ENCODE peak calls at places on chromosome 12, in five cellular contexts. One of them, this sample, is unnamed.

GRCh38 chr12:123696209-123696608 is 15.9 kb upstream of the ATP6V0A2 start:
- DNase-seq in cardiac muscle cell: no peak
- DNase-seq in lower leg skin: no peak
- DNase-seq in IMR-90: no peak
- DNase-seq in uterus: no peak
- DNase-seq in this sample: no peak

GRCh38 chr12:2776129-2776806 is 18.5 kb upstream of the FKBP4 start:
- DNase-seq in lower leg skin: no peak
- DNase-seq in cardiac muscle cell: no peak
- DNase-seq in uterus: no peak
- DNase-seq in IMR-90: no peak
- DNase-seq in this sample: no peak

GRCh38 chr12:79174656-79175055 is 310.1 kb downstream of the SYT1 start:
- DNase-seq in lower leg skin: no peak
- DNase-seq in cardiac muscle cell: peak
- DNase-seq in uterus: no peak
- DNase-seq in IMR-90: peak
- DNase-seq in this sample: no peak

GRCh38 chr12:113049976-113050742 is 6.4 kb upstream of the DTX1 start:
- DNase-seq in lower leg skin: no peak
- DNase-seq in cardiac muscle cell: peak
- DNase-seq in uterus: no peak
- DNase-seq in IMR-90: no peak
- DNase-seq in this sample: peak

GRCh38 chr12:75750950-75751349 is 239.5 kb upstream of the KRR1 start:
- DNase-seq in uterus: no peak
- DNase-seq in IMR-90: peak
- DNase-seq in lower leg skin: no peak
- DNase-seq in cardiac muscle cell: no peak
- DNase-seq in this sample: no peak

GRCh38 chr12:127654383-127654985 is 612.5 kb upstream of the TMEM132C start:
- DNase-seq in lower leg skin: no peak
- DNase-seq in cardiac muscle cell: no peak
- DNase-seq in uterus: no peak
- DNase-seq in IMR-90: no peak
- DNase-seq in this sample: peak

GRCh38 chr12:75820848-75821578 is 210.6 kb downstream of the PHLDA1 start:
- DNase-seq in lower leg skin: peak
- DNase-seq in uterus: peak
- DNase-seq in cardiac muscle cell: no peak
- DNase-seq in IMR-90: peak
- DNase-seq in this sample: no peak

GRCh38 chr12:44021471-44021971 is 185.6 kb downstream of the TMEM117 start:
- DNase-seq in cardiac muscle cell: no peak
- DNase-seq in IMR-90: no peak
- DNase-seq in uterus: no peak
- DNase-seq in lower leg skin: no peak
- DNase-seq in this sample: no peak

GRCh38 chr12:52634266-52635056 is 16.1 kb upstream of the KRT73 start:
- DNase-seq in IMR-90: no peak
- DNase-seq in uterus: no peak
- DNase-seq in lower leg skin: no peak
- DNase-seq in cardiac muscle cell: no peak
- DNase-seq in this sample: peak

GRCh38 chr12:40945772-40946171 is 242.3 kb upstream of the PDZRN4 start:
- DNase-seq in lower leg skin: no peak
- DNase-seq in uterus: no peak
- DNase-seq in cardiac muscle cell: no peak
- DNase-seq in IMR-90: no peak
- DNase-seq in this sample: no peak

GRCh38 chr12:51705450-51705849 is 114.4 kb downstream of the SCN8A start:
- DNase-seq in IMR-90: peak
- DNase-seq in uterus: no peak
- DNase-seq in cardiac muscle cell: no peak
- DNase-seq in lower leg skin: no peak
- DNase-seq in this sample: no peak

GRCh38 chr12:10170199-10170598 is 1.7 kb downstream of the OLR1 start:
- DNase-seq in cardiac muscle cell: no peak
- DNase-seq in lower leg skin: no peak
- DNase-seq in uterus: no peak
- DNase-seq in IMR-90: no peak
- DNase-seq in this sample: no peak

GRCh38 chr12:19373569-19373968 is 65.7 kb upstream of the AEBP2 start:
- DNase-seq in lower leg skin: no peak
- DNase-seq in uterus: no peak
- DNase-seq in cardiac muscle cell: no peak
- DNase-seq in IMR-90: peak
- DNase-seq in this sample: no peak

GRCh38 chr12:6775185-6775770 is 3.0 kb downstream of the LAG3 start:
- DNase-seq in lower leg skin: no peak
- DNase-seq in cardiac muscle cell: no peak
- DNase-seq in IMR-90: no peak
- DNase-seq in uterus: no peak
- DNase-seq in this sample: no peak

GRCh38 chr12:9793774-9794395 is 33.2 kb upstream of the CD69 start:
- DNase-seq in uterus: no peak
- DNase-seq in IMR-90: no peak
- DNase-seq in cardiac muscle cell: no peak
- DNase-seq in lower leg skin: no peak
- DNase-seq in this sample: no peak

GRCh38 chr12:51388066-51388799 is 3.0 kb downstream of the GALNT6 start:
- DNase-seq in uterus: no peak
- DNase-seq in cardiac muscle cell: no peak
- DNase-seq in lower leg skin: peak
- DNase-seq in IMR-90: peak
- DNase-seq in this sample: no peak

GRCh38 chr12:42421844-42422779 is 96.1 kb downstream of the PPHLN1 start:
- DNase-seq in IMR-90: peak
- DNase-seq in uterus: no peak
- DNase-seq in cardiac muscle cell: no peak
- DNase-seq in lower leg skin: no peak
- DNase-seq in this sample: no peak

GRCh38 chr12:17954788-17955187 is 135.2 kb downstream of the RERGL start:
- DNase-seq in cardiac muscle cell: no peak
- DNase-seq in lower leg skin: no peak
- DNase-seq in IMR-90: no peak
- DNase-seq in uterus: no peak
- DNase-seq in this sample: no peak

GRCh38 chr12:14605401-14605989 is 37.8 kb upstream of the PLBD1 start:
- DNase-seq in IMR-90: no peak
- DNase-seq in uterus: no peak
- DNase-seq in cardiac muscle cell: no peak
- DNase-seq in lower leg skin: no peak
- DNase-seq in this sample: no peak

GRCh38 chr12:94710933-94711332 is 60.6 kb upstream of the TMCC3 start:
- DNase-seq in uterus: no peak
- DNase-seq in lower leg skin: no peak
- DNase-seq in IMR-90: peak
- DNase-seq in cardiac muscle cell: peak
- DNase-seq in this sample: peak

GRCh38 chr12:77402726-77403125 is 337.4 kb upstream of the E2F7 start:
- DNase-seq in IMR-90: peak
- DNase-seq in cardiac muscle cell: peak
- DNase-seq in lower leg skin: no peak
- DNase-seq in uterus: no peak
- DNase-seq in this sample: no peak

GRCh38 chr12:1668833-1669543 is 21.9 kb upstream of the ADIPOR2 start:
- DNase-seq in IMR-90: no peak
- DNase-seq in lower leg skin: no peak
- DNase-seq in cardiac muscle cell: no peak
- DNase-seq in uterus: no peak
- DNase-seq in this sample: no peak

GRCh38 chr12:53777936-53778644 is 26.3 kb upstream of the CISTR start:
- DNase-seq in IMR-90: no peak
- DNase-seq in lower leg skin: no peak
- DNase-seq in uterus: no peak
- DNase-seq in cardiac muscle cell: no peak
- DNase-seq in this sample: no peak

DNA sequence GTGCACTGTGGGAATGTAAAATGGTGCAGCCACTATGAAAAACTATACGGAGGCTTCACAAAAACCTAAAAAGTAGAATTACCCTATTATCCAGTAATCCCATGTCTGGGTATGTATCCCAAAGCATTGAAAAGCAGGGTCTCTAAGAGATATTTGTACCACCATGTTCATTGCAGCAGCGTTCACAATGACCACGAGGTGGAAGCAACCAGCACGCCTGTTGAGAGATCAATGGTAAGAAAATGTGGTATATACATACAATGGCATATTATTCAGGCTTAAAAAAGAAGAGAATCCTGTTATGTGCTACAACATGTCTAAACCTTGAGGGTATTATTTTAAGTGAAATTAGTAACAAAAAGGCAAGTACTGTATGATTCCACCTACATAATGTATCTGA is 910 bp upstream of the NOPCHAP1 start:
- DNase-seq in cardiac muscle cell: no peak
- DNase-seq in uterus: no peak
- DNase-seq in IMR-90: no peak
- DNase-seq in lower leg skin: no peak
- DNase-seq in this sample: no peak
- TF ChIP-seq CTCF in cardiac muscle cell: no peak
- TF ChIP-seq CTCF in uterus: no peak
- TF ChIP-seq CTCF in IMR-90: no peak
- TF ChIP-seq CTCF in lower leg skin: no peak
- TF ChIP-seq CTCF in this sample: no peak

DNA sequence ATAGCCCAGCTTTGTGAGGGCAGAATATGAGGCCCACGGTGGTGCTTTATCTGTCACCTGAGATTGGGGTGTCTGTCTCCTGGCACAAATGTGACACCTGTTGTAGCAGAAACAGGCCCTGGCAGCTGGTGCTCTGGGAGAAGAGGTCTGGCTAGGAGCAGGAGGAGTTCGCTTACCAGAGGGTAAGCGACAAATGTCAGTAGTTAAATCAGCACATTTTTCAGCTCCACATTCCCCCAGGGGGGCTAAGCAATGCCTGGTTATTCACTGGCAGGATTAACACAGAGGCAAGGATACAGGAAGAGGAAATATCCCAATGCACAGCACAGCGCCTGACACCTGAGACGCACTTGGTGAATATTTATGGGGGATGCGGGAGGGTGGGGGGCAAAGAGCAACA is 71.1 kb downstream of the B4GALNT3 start:
- DNase-seq in IMR-90: no peak
- DNase-seq in cardiac muscle cell: no peak
- DNase-seq in uterus: no peak
- DNase-seq in lower leg skin: no peak
- DNase-seq in this sample: no peak
- H3K4me3 ChIP-seq in IMR-90: no peak
- H3K4me3 ChIP-seq in cardiac muscle cell: no peak
- H3K4me3 ChIP-seq in uterus: no peak
- H3K4me3 ChIP-seq in lower leg skin: no peak
- H3K4me3 ChIP-seq in this sample: no peak

GRCh38 chr12:117857632-117858274 is 111.0 kb downstream of the KSR2 start:
- DNase-seq in uterus: no peak
- DNase-seq in cardiac muscle cell: peak
- DNase-seq in lower leg skin: no peak
- DNase-seq in IMR-90: peak
- DNase-seq in this sample: peak
- TF ChIP-seq CTCF in uterus: peak
- TF ChIP-seq CTCF in cardiac muscle cell: peak
- TF ChIP-seq CTCF in lower leg skin: no peak
- TF ChIP-seq CTCF in IMR-90: peak
- TF ChIP-seq CTCF in this sample: peak

DNA sequence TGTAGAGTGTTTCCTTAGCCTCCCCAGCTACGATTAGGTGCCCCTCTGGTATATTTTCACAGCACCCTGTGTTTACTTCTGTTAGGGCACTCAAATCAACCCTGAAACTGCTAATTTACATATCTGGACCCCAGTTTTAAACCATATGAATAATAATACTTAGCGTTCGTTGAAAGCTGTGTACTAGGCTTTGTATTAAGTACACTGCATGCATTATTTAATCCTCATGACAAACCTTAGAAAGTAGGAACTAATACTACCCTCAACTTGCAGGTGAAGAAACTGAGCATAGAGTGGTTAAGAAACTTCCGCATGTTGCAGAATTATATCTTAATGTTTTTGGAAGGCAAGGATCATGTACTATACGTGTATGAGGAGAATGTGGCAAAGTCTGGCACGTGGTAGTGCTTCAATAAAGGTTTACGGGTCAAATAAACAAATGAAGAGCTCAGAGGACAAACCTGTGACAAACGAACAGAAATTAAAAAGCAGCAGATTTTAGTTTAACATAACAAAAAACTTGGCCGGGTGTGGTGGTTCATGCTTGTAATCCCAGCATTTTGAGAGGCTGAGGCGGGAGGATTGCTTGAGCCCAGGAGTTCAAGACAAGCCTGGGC is 22.2 kb upstream of the ARID2 start:
- DNase-seq in cardiac muscle cell: no peak
- DNase-seq in uterus: no peak
- DNase-seq in IMR-90: no peak
- DNase-seq in lower leg skin: no peak
- DNase-seq in this sample: no peak
- H3K4me3 ChIP-seq in cardiac muscle cell: no peak
- H3K4me3 ChIP-seq in uterus: no peak
- H3K4me3 ChIP-seq in IMR-90: no peak
- H3K4me3 ChIP-seq in lower leg skin: no peak
- H3K4me3 ChIP-seq in this sample: no peak

DNA sequence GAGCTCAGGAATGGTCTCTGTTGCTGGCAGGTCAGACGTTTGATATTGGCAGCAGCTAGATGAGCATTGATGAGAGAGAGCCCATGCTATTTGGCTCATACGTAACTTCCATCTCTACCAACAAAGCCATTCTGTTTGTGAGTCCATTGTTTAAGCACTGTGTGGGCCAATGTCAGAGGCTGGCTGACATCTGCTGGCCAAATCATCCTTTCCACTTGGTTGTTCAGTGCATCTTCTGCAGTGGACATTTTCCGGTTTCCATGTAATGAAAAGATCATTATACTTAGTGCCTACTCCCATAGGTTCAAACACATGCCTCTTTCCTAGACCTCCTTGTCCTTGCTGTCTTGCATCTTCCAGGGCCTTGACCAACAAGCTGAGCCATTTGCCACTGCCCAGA is 59.2 kb downstream of the IFT81 start:
- DNase-seq in uterus: no peak
- DNase-seq in IMR-90: no peak
- DNase-seq in lower leg skin: no peak
- DNase-seq in cardiac muscle cell: no peak
- DNase-seq in this sample: no peak
- TF ChIP-seq CTCF in uterus: no peak
- TF ChIP-seq CTCF in IMR-90: no peak
- TF ChIP-seq CTCF in lower leg skin: no peak
- TF ChIP-seq CTCF in cardiac muscle cell: no peak
- TF ChIP-seq CTCF in this sample: no peak